ENCODE peak calls at places on chromosomes 16 and 17, in eight cellular contexts. V is progenitor cell of endocrine pancreas; O is NAMALWA; X is uterus; F is anterior cingulate cortex; Q is T-helper 1 cell; Z is iris pigment epithelial cell; C is CD4-positive, alpha-beta T cell. R is an unnamed sample.

GRCh38 chr17:58043221-58044181 is 36.5 kb upstream of the SRSF1 start:
- DNase-seq in V (no peak), X (no peak), C (no peak), Z (no peak), F (no peak), O (no peak), Q (no peak), R (no peak)

GRCh38 chr17:37299257-37299985 is 76.4 kb upstream of the C17orf78 start:
- DNase-seq in V (no peak), X (no peak), O (no peak), F (peak; percentile 8), Z (no peak), Q (no peak), C (no peak), R (no peak)

GRCh38 chr17:60506312-60506711 is 19.7 kb downstream of the APPBP2 start:
- DNase-seq in V (no peak), O (no peak), C (no peak), F (no peak), Q (no peak), Z (peak; percentile 94), X (no peak), R (no peak)

GRCh38 chr17:4215882-4216411 is 47.8 kb downstream of the ANKFY1 start:
- DNase-seq in Z (no peak), V (no peak), Q (no peak), X (no peak), F (no peak), C (no peak), O (peak; percentile 33), R (no peak)

GRCh38 chr16:30926937-30927788 is 3.8 kb downstream of the FBXL19 start:
- DNase-seq in V (no peak), Q (no peak), X (no peak), O (no peak), Z (no peak), F (no peak), C (no peak), R (no peak)

GRCh38 chr17:43791589-43791988 is 11.4 kb downstream of the CFAP97D1 start:
- DNase-seq in O (peak; percentile 23), X (no peak), V (no peak), F (no peak), Q (no peak), C (no peak), Z (peak; percentile 62), R (no peak)

GRCh38 chr16:54647731-54648221 is 282.9 kb upstream of the IRX5 start:
- DNase-seq in O (no peak), Z (no peak), C (no peak), X (no peak), F (no peak), Q (no peak), V (no peak), R (no peak)

GRCh38 chr17:35130392-35130791 is 9.0 kb downstream of the FNDC8 start:
- DNase-seq in V (no peak), X (no peak), O (no peak), C (no peak), Z (no peak), F (no peak), Q (no peak), R (peak; percentile 57)

GRCh38 chr17:67503184-67503583 is 126.1 kb downstream of the PITPNC1 start:
- DNase-seq in O (no peak), Q (no peak), V (no peak), F (no peak), C (no peak), X (no peak), Z (no peak), R (no peak)

GRCh38 chr17:82200135-82200534 is 12.5 kb downstream of the CCDC57 start:
- DNase-seq in F (no peak), C (no peak), X (no peak), Z (no peak), O (no peak), V (no peak), Q (no peak), R (no peak)

GRCh38 chr17:74337834-74338500 is 11.9 kb downstream of the KIF19 start:
- DNase-seq in O (no peak), Q (no peak), X (no peak), V (no peak), Z (no peak), C (no peak), F (peak; percentile 77), R (no peak)

GRCh38 chr17:5110816-5111215 is 862 bp downstream of the ZNF232 start:
- DNase-seq in Q (no peak), V (no peak), O (peak; percentile 45), C (no peak), X (no peak), Z (no peak), F (no peak), R (no peak)

GRCh38 chr17:7882629-7883028 is 6.0 kb upstream of the CHD3 start:
- DNase-seq in X (no peak), F (no peak), Q (no peak), O (no peak), Z (peak; percentile 31), C (no peak), V (no peak), R (peak; percentile 28)

GRCh38 chr17:49971848-49972485 is 3.0 kb downstream of the DLX4 start:
- DNase-seq in X (no peak), Z (no peak), F (no peak), C (no peak), O (no peak), Q (no peak), V (no peak), R (no peak)

GRCh38 chr17:4393806-4394205 is 27.3 kb upstream of the UBE2G1 start:
- DNase-seq in O (no peak), Q (no peak), C (no peak), V (no peak), Z (no peak), F (no peak), X (no peak), R (no peak)

GRCh38 chr17:57785032-57785431 is 39.9 kb upstream of the CCDC182 start:
- DNase-seq in C (no peak), X (peak; percentile 20), V (no peak), Z (no peak), O (no peak), Q (no peak), F (no peak), R (no peak)

GRCh38 chr17:78599419-78599818 is 22.2 kb upstream of the DNAH17 start:
- DNase-seq in Z (peak; percentile 21), V (no peak), Q (no peak), C (no peak), X (no peak), F (no peak), O (no peak), R (no peak)

GRCh38 chr16:80862153-80862552 is 57.8 kb upstream of the CDYL2 start:
- DNase-seq in F (no peak), Q (no peak), X (no peak), Z (no peak), V (no peak), O (peak; percentile 4), C (no peak), R (no peak)

GRCh38 chr16:59566446-59566845 is 832.3 kb upstream of the GOT2 start:
- DNase-seq in Q (no peak), F (no peak), X (no peak), O (no peak), Z (no peak), C (no peak), V (no peak), R (no peak)

GRCh38 chr17:73307130-73307529 is 4.7 kb downstream of the CDC42EP4 start:
- DNase-seq in V (no peak), Z (no peak), X (no peak), C (no peak), O (no peak), Q (no peak), F (peak; percentile 41), R (no peak)

GRCh38 chr16:17273142-17273561 is 197.6 kb downstream of the XYLT1 start:
- DNase-seq in X (no peak), O (no peak), V (no peak), C (no peak), Z (peak; percentile 48), Q (no peak), F (no peak), R (no peak)

GRCh38 chr16:79767597-79768280 is 167.2 kb upstream of the MAF start:
- DNase-seq in Q (no peak), F (peak; percentile 1), V (no peak), C (no peak), O (no peak), Z (peak; percentile 24), X (peak; percentile 29), R (no peak)

GRCh38 chr17:7314719-7315569 is at the start of gene GPS2:
- DNase-seq in O (peak; percentile 84), V (peak; percentile 85), F (peak; percentile 88), C (peak; percentile 94), Q (peak; percentile 93), X (peak; percentile 91), Z (peak; percentile 84), R (peak; percentile 93)

GRCh38 chr16:49587051-49587450 is 213.4 kb downstream of the C16orf78 start:
- DNase-seq in V (no peak), C (no peak), F (no peak), Q (no peak), O (no peak), X (no peak), Z (no peak), R (peak; percentile 60)

GRCh38 chr16:83533193-83533592 is 274.6 kb upstream of the HSBP1 start:
- DNase-seq in C (no peak), X (no peak), Q (no peak), O (no peak), V (no peak), F (no peak), Z (peak; percentile 36), R (no peak)

GRCh38 chr17:75878174-75878998 is at the start of gene TRIM47:
- DNase-seq in C (no peak), O (no peak), X (peak; percentile 85), V (no peak), F (peak; percentile 54), Q (no peak), Z (peak; percentile 51), R (peak; percentile 92)

GRCh38 chr17:17304521-17304985 is 1.4 kb downstream of the NT5M start:
- DNase-seq in X (no peak), Z (no peak), Q (no peak), F (no peak), V (no peak), O (peak; percentile 41), C (no peak), R (no peak)

GRCh38 chr17:40518401-40519088 is 17.1 kb upstream of the TNS4 start:
- DNase-seq in Z (no peak), Q (no peak), O (no peak), C (no peak), X (peak; percentile 8), F (no peak), V (no peak), R (peak; percentile 52)

GRCh38 chr16:5900046-5900445 is 802.5 kb upstream of the EEF2KMT start:
- DNase-seq in V (no peak), X (no peak), F (no peak), C (no peak), O (no peak), Z (no peak), Q (no peak), R (no peak)

R was measured in coronary artery.